ENCODE peak calls at places on chromosomes 4 and X, in seven cellular contexts. J is upper lobe of right lung; W is CD4-positive, alpha-beta T cell; V is kidney glomerular epithelial cell; L is Daoy; Z is HCT116; F is activated gamma-delta T cell treated with anti-CD3 and anti-CD28 coated beads, Interleukin-2, amount 50 U/mL, for 16 hours. G is an unnamed sample.

GRCh38 chr4:110160616-110161015 is 37.8 kb downstream of the ELOVL6 start:
- DNase-seq in J (no peak), W (no peak), V (no peak), L (no peak), Z (no peak), F (no peak), G (no peak)

GRCh38 chr4:26321326-26322276 is 787 bp downstream of the RBPJ start:
- DNase-seq in J (peak; percentile 73), W (peak; percentile 18), V (no peak), L (peak; percentile 34), Z (no peak), F (peak; percentile 24), G (no peak)

GRCh38 chr4:13484749-13485345 is 707 bp upstream of the RAB28 start:
- DNase-seq in J (no peak), W (no peak), V (peak; percentile 13), L (no peak), Z (peak; percentile 16), F (no peak), G (peak; percentile 6)

GRCh38 chr4:6076391-6076790 is 58.2 kb upstream of the C4orf50 start:
- DNase-seq in J (no peak), W (no peak), V (no peak), L (no peak), Z (no peak), F (no peak), G (no peak)

GRCh38 chr4:7394681-7395451 is 39.9 kb downstream of the PSAPL1 start:
- DNase-seq in J (peak; percentile 46), W (no peak), V (no peak), L (no peak), Z (no peak), F (no peak), G (no peak)

GRCh38 chr4:111228874-111229273 is 606.0 kb upstream of the PITX2 start:
- DNase-seq in J (no peak), W (no peak), V (peak; percentile 15), L (peak; percentile 2), Z (no peak), F (no peak), G (no peak)

GRCh38 chr4:47690611-47691010 is 147.3 kb downstream of the CORIN start:
- DNase-seq in J (no peak), W (no peak), V (peak; percentile 5), L (no peak), Z (no peak), F (no peak), G (no peak)

GRCh38 chrX:2351999-2352995 is 148.5 kb downstream of the DHRSX start:
- DNase-seq in J (no peak), W (no peak), V (no peak), L (peak; percentile 90), Z (no peak), F (no peak), G (peak; percentile 52)

GRCh38 chr4:113103556-113103955 is 54.1 kb downstream of the ANK2 start:
- DNase-seq in J (no peak), W (no peak), V (no peak), L (no peak), Z (no peak), F (no peak), G (no peak)

G was measured in H54.